ENCODE peak calls at places on chromosome 2, in five cellular contexts. E is brain microvascular endothelial cell, J is MM.1S, Q is AG04450, F is uterus. B is an unnamed sample.

GRCh38 chr2:191401287-191401686 is 156.1 kb downstream of the MYO1B start:
- DNase-seq in E (peak; percentile 31), J (no peak), Q (no peak), F (no peak), B (no peak)

GRCh38 chr2:69911985-69912563 is 2.8 kb upstream of the MXD1 start:
- DNase-seq in E (no peak), J (peak; percentile 79), Q (no peak), F (no peak), B (no peak)

GRCh38 chr2:157743051-157743450 is 114.4 kb upstream of the ACVR1C start:
- DNase-seq in E (no peak), J (no peak), Q (no peak), F (no peak), B (no peak)

GRCh38 chr2:60759654-60760053 is 3.6 kb downstream of the PAPOLG start:
- DNase-seq in E (no peak), J (no peak), Q (no peak), F (no peak), B (no peak)

GRCh38 chr2:99707592-99707991 is 217.8 kb upstream of the REV1 start:
- DNase-seq in E (no peak), J (no peak), Q (peak; percentile 43), F (no peak), B (no peak)

GRCh38 chr2:48482774-48483173 is 47.2 kb upstream of the STON1 start:
- DNase-seq in E (peak; percentile 14), J (no peak), Q (no peak), F (no peak), B (peak; percentile 46)

GRCh38 chr2:25700221-25700660 is 26.9 kb upstream of the DTNB start:
- DNase-seq in E (peak; percentile 32), J (peak; percentile 39), Q (no peak), F (no peak), B (peak; percentile 65)

GRCh38 chr2:102674836-102675235 is 55.5 kb downstream of the SLC9A2 start:
- DNase-seq in E (no peak), J (no peak), Q (no peak), F (no peak), B (no peak)

GRCh38 chr2:229601936-229602335 is 112.4 kb downstream of the DNER start:
- DNase-seq in E (no peak), J (no peak), Q (no peak), F (no peak), B (no peak)

GRCh38 chr2:180125245-180125962 is 118.3 kb upstream of the CWC22 start:
- DNase-seq in E (peak; percentile 95), J (peak; percentile 78), Q (peak; percentile 94), F (peak; percentile 35), B (peak; percentile 82)

GRCh38 chr2:857081-857480 is 93.6 kb upstream of the SNTG2 start:
- DNase-seq in E (no peak), J (no peak), Q (no peak), F (no peak), B (no peak)

GRCh38 chr2:101002562-101003277 is 631 bp downstream of the RPL31 start:
- DNase-seq in E (no peak), J (peak; percentile 27), Q (no peak), F (no peak), B (no peak)

GRCh38 chr2:20198796-20199361 is 26.1 kb downstream of the SDC1 start:
- DNase-seq in E (no peak), J (no peak), Q (no peak), F (no peak), B (no peak)

GRCh38 chr2:222888716-222889115 is 27.9 kb downstream of the ACSL3 start:
- DNase-seq in E (no peak), J (no peak), Q (no peak), F (no peak), B (no peak)

GRCh38 chr2:12861344-12861942 is 144.7 kb downstream of the TRIB2 start:
- DNase-seq in E (peak; percentile 34), J (peak; percentile 34), Q (no peak), F (no peak), B (no peak)
- H3K27ac ChIP-seq in E (no peak overlapping the region), J (no peak overlapping the region), Q (no peak overlapping the region), F (no peak overlapping the region), B (no peak overlapping the region)

GRCh38 chr2:219664958-219665357 is 37.5 kb downstream of the SLC4A3 start:
- DNase-seq in E (peak; percentile 67), J (no peak), Q (no peak), F (no peak), B (no peak)

GRCh38 chr2:219664041-219664440 is 36.6 kb downstream of the SLC4A3 start:
- DNase-seq in E (no peak), J (no peak), Q (no peak), F (no peak), B (no peak)

GRCh38 chr2:219672406-219672805 is 45.0 kb downstream of the SLC4A3 start:
- DNase-seq in E (no peak), J (no peak), Q (no peak), F (no peak), B (no peak)

GRCh38 chr2:219665926-219666325 is 38.5 kb downstream of the SLC4A3 start:
- DNase-seq in E (no peak), J (no peak), Q (no peak), F (no peak), B (no peak)

GRCh38 chr2:219668316-219668715 is 40.9 kb downstream of the SLC4A3 start:
- DNase-seq in E (no peak), J (no peak), Q (no peak), F (no peak), B (no peak)
- H3K27ac ChIP-seq in E (no peak overlapping the region), J (no peak overlapping the region), Q (no peak overlapping the region), F (no peak overlapping the region), B (no peak overlapping the region)

DNA sequence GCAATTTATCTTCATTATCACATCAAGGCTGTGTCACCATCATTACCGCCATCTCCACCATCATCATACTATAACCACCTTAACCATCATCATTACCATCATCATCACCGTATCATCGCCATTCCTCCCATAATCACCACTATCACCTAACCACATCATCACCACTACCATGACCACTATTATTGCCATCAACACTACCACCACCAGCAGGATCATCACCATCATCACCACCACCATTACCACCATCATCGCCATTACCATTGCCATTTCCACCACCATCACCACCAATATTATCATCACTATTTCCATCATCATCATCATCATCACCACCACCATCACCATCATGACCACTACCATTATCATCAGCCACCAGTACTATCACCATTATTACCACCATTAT is 314.4 kb downstream of the CYP26B1 start:
- DNase-seq in E (no peak), J (no peak), Q (no peak), F (no peak), B (no peak)
- H3K27ac ChIP-seq in E (no peak overlapping the region), J (no peak overlapping the region), Q (no peak overlapping the region), F (no peak overlapping the region), B (no peak overlapping the region)

GRCh38 chr2:83069724-83070123 is 1389.4 kb downstream of the SUCLG1 start:
- DNase-seq in E (peak; percentile 77), J (no peak), Q (no peak), F (no peak), B (no peak)

GRCh38 chr2:83071914-83072313 is 1387.2 kb downstream of the SUCLG1 start:
- DNase-seq in E (no peak), J (no peak), Q (no peak), F (no peak), B (no peak)

GRCh38 chr2:83071352-83071751 is 1387.7 kb downstream of the SUCLG1 start:
- DNase-seq in E (no peak), J (no peak), Q (no peak), F (no peak), B (no peak)

GRCh38 chr2:83068706-83069105 is 1390.4 kb downstream of the SUCLG1 start:
- DNase-seq in E (peak; percentile 25), J (no peak), Q (no peak), F (no peak), B (no peak)

GRCh38 chr2:83067947-83068346 is 1391.1 kb downstream of the SUCLG1 start:
- DNase-seq in E (no peak), J (no peak), Q (no peak), F (no peak), B (no peak)
- H3K27ac ChIP-seq in E (no peak overlapping the region), J (no peak overlapping the region), Q (no peak overlapping the region), F (no peak overlapping the region), B (no peak overlapping the region)

DNA sequence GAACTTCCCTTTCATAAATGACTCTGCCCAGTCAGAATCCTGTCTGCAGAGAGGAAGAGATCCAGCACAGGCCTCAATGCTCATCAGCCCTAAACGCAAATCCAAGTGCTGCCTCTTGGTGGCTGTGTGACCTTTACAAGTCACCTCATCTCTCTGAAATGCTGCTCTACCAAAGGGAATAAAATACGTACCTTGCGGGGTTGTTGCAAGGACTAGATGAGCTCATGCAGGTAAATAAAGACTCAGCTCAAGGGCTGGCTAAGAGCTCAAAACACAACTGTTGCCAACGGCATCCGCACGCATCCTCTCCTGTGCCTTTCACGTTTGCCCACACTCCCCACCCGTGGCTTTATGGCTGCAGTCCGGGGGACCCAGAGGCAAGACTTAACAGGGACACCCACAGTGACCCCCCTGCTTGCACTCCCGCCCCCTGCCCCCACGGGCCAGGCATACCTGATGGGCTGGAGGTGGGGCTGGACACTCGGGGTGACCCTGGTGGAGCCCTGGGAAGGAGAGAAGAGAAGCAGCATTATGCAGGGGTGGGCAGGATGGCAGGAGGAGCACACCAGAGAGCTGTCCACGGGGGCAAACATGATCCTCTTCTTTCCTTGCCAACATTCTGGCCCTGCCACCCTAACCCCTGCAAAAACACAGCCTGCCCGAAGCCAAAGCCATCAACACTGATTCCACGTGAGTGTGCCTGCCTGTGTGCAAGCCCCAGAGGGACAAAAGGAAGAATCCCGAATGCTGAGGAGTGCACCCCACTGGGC is 102.6 kb downstream of the TNS1 start:
- DNase-seq in E (no peak), J (no peak), Q (no peak), F (no peak), B (peak; percentile 33)
- H3K27ac ChIP-seq in E (no peak overlapping the region), J (no peak overlapping the region), Q (no peak overlapping the region), F (peak overlapping the region; percentile 92), B (peak overlapping the region; percentile 20)

DNA sequence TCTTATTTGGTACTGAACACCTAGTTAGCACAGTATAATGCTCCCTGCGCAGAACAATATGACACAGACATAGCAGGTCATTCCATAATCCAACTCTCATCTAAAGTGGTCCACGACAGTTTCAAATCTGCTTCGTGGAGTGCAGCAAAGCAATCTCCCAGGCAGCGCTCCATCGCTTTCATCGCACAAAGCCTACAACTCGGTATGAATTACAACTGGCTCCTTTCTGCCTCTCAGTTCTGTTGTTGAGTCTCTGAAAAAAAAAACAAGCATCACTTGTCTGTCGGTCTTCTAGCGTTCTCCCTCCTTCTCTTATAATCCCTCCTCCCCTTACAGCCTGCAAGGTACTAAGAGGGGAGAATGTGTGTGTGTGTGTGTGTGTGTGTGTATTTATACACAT is 123.5 kb downstream of the FIGN start:
- DNase-seq in E (no peak), J (no peak), Q (no peak), F (no peak), B (no peak)
- H3K27ac ChIP-seq in E (no peak overlapping the region), J (no peak overlapping the region), Q (no peak overlapping the region), F (no peak overlapping the region), B (no peak overlapping the region)

GRCh38 chr2:111705711-111706323 is 178.2 kb downstream of the ANAPC1 start:
- DNase-seq in E (peak; percentile 73), J (peak; percentile 100), Q (peak; percentile 88), F (no peak), B (peak; percentile 78)
- H3K27ac ChIP-seq in E (no peak overlapping the region), J (peak overlapping the region; percentile 97), Q (peak overlapping the region; percentile 61), F (no peak overlapping the region), B (peak overlapping the region; percentile 38)